ENCODE peak calls at places on chromosomes 12 and 14, in six cellular contexts. V is GM23248, Q is GM23338, S is PC-9, H is PC-3, N is OCI-LY7. C is an unnamed sample. For H3K4me1 and H3K9me2, the result is how much of the 10 kb centered on the place peaks cover.

GRCh38 chr12:111569363-111570089 is 29.6 kb downstream of the ATXN2 start:
- DNase-seq in V (no peak), Q (no peak), S (peak), H (no peak), N (no peak), C (no peak)

GRCh38 chr14:99363051-99363450 is 91.1 kb upstream of the BCL11B start:
- DNase-seq in V (no peak), Q (no peak), S (no peak), H (no peak), N (no peak), C (no peak)

GRCh38 chr14:96249016-96249415 is 7.0 kb upstream of the BDKRB1 start:
- DNase-seq in V (peak), Q (no peak), S (no peak), H (no peak), N (no peak), C (no peak)

GRCh38 chr12:28025821-28026505 is 53.4 kb upstream of the PTHLH start:
- DNase-seq in V (no peak), Q (peak), S (no peak), H (no peak), N (no peak), C (no peak)

GRCh38 chr12:108838194-108839010 is 19.0 kb downstream of the SSH1 start:
- DNase-seq in V (peak), Q (peak), S (peak), H (peak), N (no peak), C (no peak)

GRCh38 chr12:116381744-116382455 is 104.4 kb upstream of the MED13L start:
- DNase-seq in V (peak), Q (peak), S (no peak), H (peak), N (no peak), C (no peak)

GRCh38 chr12:65891987-65892481 is 67.8 kb downstream of the HMGA2 start:
- DNase-seq in V (peak), Q (no peak), S (peak), H (peak), N (no peak), C (no peak)

GRCh38 chr14:23910081-23910875 is 43.3 kb upstream of the DHRS4 start:
- DNase-seq in V (peak), Q (peak), S (peak), H (peak), N (peak), C (peak)

GRCh38 chr14:22547948-22548750 is 40.9 kb downstream of the DAD1 start:
- DNase-seq in V (no peak), Q (no peak), S (no peak), H (no peak), N (no peak), C (no peak)

GRCh38 chr14:105883066-105884005 is 357.0 kb downstream of the TMEM121 start:
- DNase-seq in V (no peak), Q (no peak), S (no peak), H (no peak), N (no peak), C (no peak)

GRCh38 chr12:132414634-132415340 is 75.2 kb upstream of the FBRSL1 start:
- DNase-seq in V (peak), Q (peak), S (peak), H (peak), N (peak), C (peak)

GRCh38 chr12:88579941-88580871 is at the start of gene KITLG:
- DNase-seq in V (peak), Q (peak), S (peak), H (peak), N (no peak), C (no peak)

GRCh38 chr14:101442451-101442850 is 118.8 kb upstream of the DIO3 start:
- DNase-seq in V (no peak), Q (no peak), S (no peak), H (no peak), N (peak), C (no peak)

GRCh38 chr12:62210422-62210821 is 49.8 kb upstream of the USP15 start:
- DNase-seq in V (peak), Q (peak), S (peak), H (peak), N (peak), C (peak)

GRCh38 chr12:108635201-108635996 is 1.7 kb upstream of the SELPLG start:
- DNase-seq in V (no peak), Q (no peak), S (no peak), H (no peak), N (peak), C (peak)

GRCh38 chr14:59904184-59904583 is 15.8 kb upstream of the LRRC9 start:
- DNase-seq in V (no peak), Q (peak), S (no peak), H (no peak), N (no peak), C (no peak)

DNA sequence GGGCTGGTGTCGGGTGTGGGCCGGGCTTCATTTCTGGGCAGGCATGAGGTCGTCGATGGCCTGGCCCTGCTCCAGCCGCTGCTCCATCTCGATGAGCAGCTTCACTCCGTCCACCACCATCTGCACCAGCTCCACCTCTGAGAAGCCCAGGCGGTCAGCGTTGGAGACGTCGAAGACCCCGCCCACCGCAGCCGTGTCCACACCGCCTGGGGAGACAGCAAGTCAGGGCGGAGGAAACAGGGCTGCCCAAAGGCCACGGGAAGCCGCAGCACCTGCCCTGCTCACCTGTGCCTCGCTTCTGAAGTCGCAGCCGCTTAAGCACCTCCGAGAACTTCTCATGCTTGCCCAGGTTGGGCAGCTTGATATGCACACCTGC is 2.8 kb downstream of the CKB start:
- DNase-seq in V (peak), Q (no peak), S (no peak), H (no peak), N (no peak), C (no peak)
- H3K4me1 ChIP-seq in V (under half), Q (under half), S (under half), H (under half), N (under half), C (under half)

GRCh38 chr12:25248137-25248536 is 2.6 kb downstream of the KRAS start:
- DNase-seq in V (no peak), Q (peak), S (no peak), H (no peak), N (no peak), C (no peak)

GRCh38 chr12:25250744-25251730 is at the start of gene KRAS:
- DNase-seq in V (peak), Q (peak), S (peak), H (peak), N (peak), C (peak)

GRCh38 chr12:25249951-25250738 is 584 bp downstream of the KRAS start:
- DNase-seq in V (peak), Q (peak), S (peak), H (no peak), N (peak), C (peak)

GRCh38 chr12:25251749-25252148 is 1.0 kb upstream of the KRAS start:
- DNase-seq in V (peak), Q (peak), S (no peak), H (no peak), N (no peak), C (no peak)

GRCh38 chr12:25248732-25249131 is 2.0 kb downstream of the KRAS start:
- DNase-seq in V (no peak), Q (no peak), S (no peak), H (no peak), N (no peak), C (no peak)
- H3K9me2 ChIP-seq in V (under half), Q (under half), S (under half), H (under half), N (under half), C (under half)

GRCh38 chr12:19530631-19531020 is 91.3 kb downstream of the AEBP2 start:
- DNase-seq in V (peak), Q (no peak), S (no peak), H (no peak), N (no peak), C (no peak)
- H3K27ac ChIP-seq in V (peak), Q (peak), S (peak), H (no peak), N (no peak), C (no peak)

GRCh38 chr12:64635356-64635998 is 25.2 kb downstream of the RASSF3 start:
- DNase-seq in V (no peak), Q (no peak), S (no peak), H (no peak), N (no peak), C (no peak)
- H3K4me1 ChIP-seq in V (under half), Q (under half), S (half or more), H (under half), N (under half), C (half or more)

DNA sequence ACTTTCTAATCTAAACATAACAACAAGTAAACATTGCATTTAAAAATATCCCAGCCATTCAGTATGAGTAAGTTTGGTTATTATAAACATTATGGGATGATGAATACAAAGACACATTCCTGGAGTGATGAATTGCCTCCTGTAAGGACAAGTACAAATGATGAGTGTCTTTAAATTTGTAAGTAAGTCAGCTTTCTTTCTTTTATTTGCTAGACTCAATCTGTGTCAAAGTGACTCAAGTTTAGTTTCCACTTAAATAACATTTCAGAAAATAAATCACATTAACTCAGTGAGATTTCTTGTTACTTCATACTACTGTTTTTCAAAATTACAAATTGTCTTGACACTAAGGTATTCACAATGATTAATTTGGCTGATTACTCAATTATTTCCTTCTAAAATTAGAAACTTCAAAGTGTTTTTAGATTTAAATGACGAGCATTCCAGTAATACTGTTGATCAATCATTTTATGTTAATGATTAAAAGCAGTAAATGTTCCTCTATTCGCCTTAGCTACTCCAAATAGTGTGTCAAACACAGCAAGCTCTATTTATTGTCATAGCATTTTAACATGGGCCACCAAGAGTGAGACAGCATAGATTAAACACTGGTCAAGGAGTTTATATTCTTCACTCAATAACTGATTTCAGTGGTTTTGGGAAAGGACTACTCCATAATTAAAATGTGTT is 658.0 kb upstream of the MDGA2 start:
- DNase-seq in V (no peak), Q (no peak), S (no peak), H (peak), N (no peak), C (no peak)
- H3K9me2 ChIP-seq in V (under half), Q (under half), S (under half), H (under half), N (under half), C (under half)

GRCh38 chr14:24976599-24976998 is 73.3 kb downstream of the STXBP6 start:
- DNase-seq in V (no peak), Q (no peak), S (no peak), H (no peak), N (no peak), C (no peak)

GRCh38 chr14:24979725-24980239 is 70.2 kb downstream of the STXBP6 start:
- DNase-seq in V (no peak), Q (no peak), S (no peak), H (no peak), N (no peak), C (no peak)

GRCh38 chr14:24975393-24975792 is 74.6 kb downstream of the STXBP6 start:
- DNase-seq in V (no peak), Q (no peak), S (no peak), H (no peak), N (no peak), C (no peak)

GRCh38 chr14:24982472-24983155 is 67.3 kb downstream of the STXBP6 start:
- DNase-seq in V (peak), Q (no peak), S (peak), H (peak), N (no peak), C (no peak)

GRCh38 chr14:24978862-24979724 is 70.9 kb downstream of the STXBP6 start:
- DNase-seq in V (no peak), Q (no peak), S (no peak), H (no peak), N (no peak), C (no peak)
- H3K27ac ChIP-seq in V (no peak), Q (no peak), S (no peak), H (no peak), N (no peak), C (no peak)